ENCODE peak calls at places on chromosomes 7 and 10, in seven cellular contexts. T, P, Z, B, V, Q and J are unnamed samples.

GRCh38 chr10:127845756-127846155 is 47.0 kb downstream of the CLRN3 start:
- DNase-seq in T (no peak), P (no peak), Z (no peak), B (no peak), V (no peak), Q (no peak), J (no peak)

GRCh38 chr10:65968871-65969270 is 957.0 kb upstream of the LRRTM3 start:
- DNase-seq in T (no peak), P (no peak), Z (no peak), B (no peak), V (no peak), Q (no peak), J (no peak)

GRCh38 chr10:52674474-52674873 is 98.1 kb downstream of the MBL2 start:
- DNase-seq in T (no peak), P (no peak), Z (no peak), B (peak), V (no peak), Q (no peak), J (no peak)

GRCh38 chr10:100998991-100999741 is 442 bp upstream of the LZTS2 start:
- DNase-seq in T (peak), P (peak), Z (peak), B (peak), V (peak), Q (peak), J (peak)

GRCh38 chr10:123675811-123676210 is 9.7 kb downstream of the GPR26 start:
- DNase-seq in T (no peak), P (no peak), Z (no peak), B (no peak), V (no peak), Q (no peak), J (no peak)

GRCh38 chr10:42976353-42977031 is 100.4 kb upstream of the RET start:
- DNase-seq in T (no peak), P (no peak), Z (no peak), B (no peak), V (no peak), Q (peak), J (no peak)

GRCh38 chr7:23356726-23357125 is 57.6 kb downstream of the MALSU1 start:
- DNase-seq in T (no peak), P (peak), Z (peak), B (no peak), V (no peak), Q (no peak), J (no peak)

GRCh38 chr7:101671783-101672356 is 42.8 kb upstream of the MYL10 start:
- DNase-seq in T (peak), P (no peak), Z (no peak), B (no peak), V (no peak), Q (no peak), J (no peak)

GRCh38 chr7:84548366-84549085 is 353.9 kb upstream of the SEMA3A start:
- DNase-seq in T (peak), P (peak), Z (no peak), B (no peak), V (no peak), Q (no peak), J (peak)

GRCh38 chr10:34967411-34967880 is 122.7 kb downstream of the CUL2 start:
- DNase-seq in T (peak), P (peak), Z (peak), B (peak), V (peak), Q (no peak), J (peak)

GRCh38 chr7:55369427-55369826 is 4.3 kb downstream of the LANCL2 start:
- DNase-seq in T (peak), P (peak), Z (peak), B (peak), V (no peak), Q (no peak), J (peak)

GRCh38 chr7:55367283-55367840 is 2.2 kb downstream of the LANCL2 start:
- DNase-seq in T (no peak), P (no peak), Z (no peak), B (no peak), V (no peak), Q (peak), J (no peak)

GRCh38 chr7:55365103-55365679 is at the start of gene LANCL2:
- DNase-seq in T (no peak), P (peak), Z (peak), B (peak), V (no peak), Q (no peak), J (peak)

GRCh38 chr7:55365680-55366460 is 733 bp downstream of the LANCL2 start:
- DNase-seq in T (peak), P (peak), Z (peak), B (peak), V (peak), Q (peak), J (peak)

DNA sequence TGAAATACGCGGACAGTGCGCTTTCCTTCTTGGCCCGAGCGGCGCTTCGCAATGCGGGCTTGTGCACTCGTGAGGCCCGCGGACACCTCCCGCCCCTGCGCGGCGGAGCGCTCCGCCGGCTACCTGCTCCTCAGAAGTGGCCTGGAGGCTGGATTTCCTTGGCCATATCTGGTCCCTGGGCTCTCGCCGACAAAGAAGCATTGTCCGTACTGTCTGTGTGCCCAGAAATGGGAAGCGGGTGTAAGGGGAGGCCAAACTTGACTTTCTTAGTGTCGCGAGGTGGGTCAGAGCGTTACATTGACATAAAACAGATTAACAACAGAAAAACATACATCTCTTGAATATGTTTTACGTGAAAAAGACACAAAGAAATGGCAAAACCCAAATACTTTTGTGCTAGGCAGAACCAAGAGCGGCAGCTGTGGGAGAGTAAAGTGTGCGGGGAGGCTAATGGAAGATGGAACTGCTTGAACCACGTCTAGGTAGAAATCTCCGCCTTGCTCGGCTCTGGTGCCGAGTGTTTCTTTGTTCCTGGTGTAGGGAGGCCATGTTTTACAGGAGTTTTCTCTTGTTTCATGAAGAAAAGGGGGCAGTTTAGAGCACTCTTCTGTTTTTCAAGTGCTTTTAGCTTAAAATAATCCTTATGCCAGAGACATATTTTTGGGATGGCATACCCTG is 1.5 kb downstream of the LANCL2 start:
- DNase-seq in T (no peak), P (no peak), Z (peak), B (no peak), V (no peak), Q (peak), J (peak)
- H3K4me3 ChIP-seq in T (peak), P (peak), Z (peak), B (peak), V (peak), Q (peak), J (peak)

GRCh38 chr10:95796504-95796903 is 40.5 kb downstream of the ENTPD1 start:
- DNase-seq in T (no peak), P (no peak), Z (no peak), B (no peak), V (no peak), Q (no peak), J (no peak)
- TF ChIP-seq CTCF in T (no peak), P (no peak), Z (no peak), B (no peak), V (no peak), Q (no peak), J (no peak)

DNA sequence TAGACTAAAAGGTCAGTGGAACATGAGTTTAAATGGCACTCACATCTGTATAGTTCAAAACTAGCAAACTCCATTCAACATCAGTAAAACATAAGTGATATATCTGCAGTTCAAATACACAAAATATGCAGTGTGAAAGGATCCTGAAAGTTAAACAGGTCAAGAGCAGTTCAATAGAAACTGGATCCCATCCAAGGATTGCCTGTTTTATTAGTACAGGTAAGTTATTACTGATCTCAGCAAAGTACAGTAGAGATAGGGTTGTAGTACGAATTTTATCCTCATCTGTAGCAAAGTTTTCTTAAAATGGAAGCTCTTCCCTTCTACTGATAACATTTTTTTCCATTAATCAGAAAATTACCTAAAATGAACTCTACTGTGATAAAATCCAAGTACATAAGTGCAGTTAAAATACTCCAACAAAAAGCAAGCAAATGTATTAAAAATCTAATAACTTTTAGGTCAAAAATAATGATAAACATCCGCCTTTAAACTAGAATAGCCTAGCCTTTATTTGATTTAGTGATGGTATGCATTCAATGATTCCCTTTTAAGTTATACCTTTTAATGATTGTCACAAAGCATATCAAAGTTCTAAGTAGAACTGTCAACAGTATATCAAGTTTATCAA is 2.2 kb downstream of the ZNF800 start:
- DNase-seq in T (no peak), P (no peak), Z (no peak), B (no peak), V (no peak), Q (no peak), J (no peak)
- H3K4me3 ChIP-seq in T (no peak), P (no peak), Z (no peak), B (no peak), V (no peak), Q (no peak), J (no peak)

DNA sequence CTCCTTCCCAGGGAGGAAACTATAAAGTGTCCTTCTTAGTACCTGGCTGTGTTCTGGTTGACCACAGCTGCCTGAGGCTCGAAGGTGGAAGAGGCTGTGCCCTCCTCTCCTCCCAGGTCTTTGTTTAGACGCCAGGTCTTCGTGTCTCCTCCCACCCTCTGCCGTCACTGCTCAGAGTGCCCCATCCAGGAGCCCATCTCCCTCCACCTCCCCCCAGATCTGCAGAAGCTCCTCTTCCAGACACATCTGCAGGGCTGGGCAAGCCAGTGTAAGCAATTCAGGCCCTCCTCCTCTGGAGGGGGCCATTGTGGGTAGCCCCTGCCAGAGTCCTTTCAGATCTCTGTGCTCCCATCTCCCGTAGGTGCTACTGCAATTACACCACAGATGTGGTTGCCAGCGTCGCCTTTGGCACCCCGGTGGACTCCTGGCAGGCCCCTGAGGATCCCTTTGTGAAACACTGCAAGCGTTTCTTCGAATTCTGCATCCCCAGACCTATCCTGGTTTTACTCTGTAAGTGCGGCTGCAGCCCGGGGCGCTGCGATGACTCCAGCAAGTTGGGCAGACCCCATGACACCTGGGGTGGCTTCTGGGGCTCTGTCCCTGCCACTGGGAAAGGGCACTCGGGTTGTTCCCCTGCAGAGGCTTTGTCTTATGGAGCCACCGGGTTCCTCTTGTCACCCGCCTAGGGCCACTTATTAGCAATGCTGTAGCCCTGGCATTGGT is 107.5 kb downstream of the PARP12 start:
- DNase-seq in T (no peak), P (no peak), Z (no peak), B (no peak), V (no peak), Q (no peak), J (no peak)
- TF ChIP-seq CTCF in T (no peak), P (no peak), Z (no peak), B (no peak), V (no peak), Q (no peak), J (no peak)

DNA sequence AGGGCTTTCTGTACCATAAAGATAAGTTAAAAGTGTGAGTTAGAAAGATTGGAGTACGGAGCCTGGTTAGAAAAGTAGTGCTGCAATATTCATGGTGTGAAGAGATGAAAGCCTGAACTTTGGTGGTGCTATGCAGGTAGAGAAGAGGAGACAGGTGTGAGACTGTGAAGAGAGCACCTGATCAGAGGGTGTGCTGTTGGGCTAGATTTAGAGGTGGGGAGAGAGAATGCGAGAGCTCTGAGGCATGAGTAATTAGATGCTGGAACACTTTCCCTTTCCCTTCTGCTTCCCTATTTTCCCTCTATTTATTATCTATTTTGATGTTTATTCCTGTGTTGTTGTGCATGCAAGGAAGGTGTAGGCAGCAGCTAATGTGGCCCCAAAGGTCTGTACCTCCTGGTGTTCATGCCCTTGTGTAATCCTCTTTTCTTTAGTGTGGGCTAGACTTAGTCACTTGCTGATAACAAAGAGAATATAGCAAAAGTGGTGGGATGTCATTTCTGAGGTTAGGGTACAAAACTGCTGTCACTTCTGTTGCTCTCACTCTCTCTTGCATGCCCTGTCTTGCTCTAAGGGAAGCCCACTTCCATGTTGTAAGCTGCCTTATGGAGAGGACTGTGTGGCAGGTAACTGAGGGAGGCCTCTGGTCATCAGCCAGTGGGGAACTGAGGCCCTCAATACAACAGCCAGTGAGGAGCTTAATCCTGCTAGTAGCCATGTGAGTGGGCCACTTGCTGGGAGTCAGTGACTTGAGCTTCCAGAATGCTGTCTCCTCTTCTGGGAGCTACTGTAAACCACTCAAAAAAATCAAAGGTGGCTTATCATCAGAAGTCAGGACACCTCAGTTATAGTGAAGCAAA is 2.6 kb upstream of the ATXN7L1 start:
- DNase-seq in T (no peak), P (no peak), Z (no peak), B (no peak), V (no peak), Q (no peak), J (no peak)
- H3K4me3 ChIP-seq in T (no peak), P (no peak), Z (no peak), B (no peak), V (no peak), Q (no peak), J (no peak)

GRCh38 chr10:70233939-70234300 is 691 bp upstream of the PPA1 start:
- DNase-seq in T (no peak), P (no peak), Z (no peak), B (no peak), V (no peak), Q (no peak), J (no peak)

GRCh38 chr10:70234668-70235447 is 1.6 kb upstream of the PPA1 start:
- DNase-seq in T (peak), P (peak), Z (peak), B (no peak), V (peak), Q (no peak), J (peak)

GRCh38 chr10:70232859-70233108 is 445 bp downstream of the PPA1 start:
- DNase-seq in T (no peak), P (no peak), Z (no peak), B (no peak), V (no peak), Q (no peak), J (peak)

GRCh38 chr10:70232155-70232858 is 922 bp downstream of the PPA1 start:
- DNase-seq in T (peak), P (peak), Z (peak), B (peak), V (peak), Q (peak), J (peak)

DNA sequence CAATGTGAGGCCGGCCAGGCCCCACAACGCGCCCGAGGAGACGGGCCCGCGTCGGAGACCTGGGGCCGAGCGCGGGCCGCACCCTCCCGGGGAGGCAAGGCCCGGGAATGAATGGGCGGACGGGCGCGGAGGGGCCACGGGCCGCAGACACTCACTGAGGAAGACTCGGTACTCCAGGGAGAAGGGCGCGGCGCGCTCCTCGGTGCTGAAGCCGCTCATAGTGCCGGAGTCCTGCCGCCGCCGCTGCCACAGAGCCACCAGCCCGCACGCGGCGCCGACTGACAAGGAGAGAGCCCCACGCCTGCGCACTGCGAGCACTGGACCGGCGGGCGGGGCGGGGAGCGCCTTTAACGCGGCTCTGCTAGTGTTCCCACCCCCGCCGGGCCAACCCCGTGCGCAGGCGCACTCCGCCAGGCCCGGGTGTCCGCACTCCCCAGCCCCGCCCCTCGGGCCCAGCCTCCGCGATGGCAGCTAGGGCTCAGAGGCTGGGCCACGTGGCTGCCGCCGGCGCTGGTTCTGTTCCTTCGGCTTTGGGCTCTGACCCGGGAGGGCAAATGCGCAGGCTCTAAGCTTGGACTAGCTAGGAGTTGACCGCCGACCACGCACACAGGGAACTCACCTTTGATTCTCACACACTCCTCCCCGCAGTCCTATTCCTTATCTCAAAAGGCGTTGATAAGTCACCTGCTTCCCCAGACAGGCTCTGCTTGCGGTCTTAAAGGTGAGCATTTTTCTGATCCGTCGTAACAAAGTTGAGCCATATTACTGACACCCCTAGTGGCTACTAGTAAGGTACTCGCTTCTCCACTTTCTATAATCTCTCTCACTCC is at the start of gene PPA1:
- DNase-seq in T (peak), P (peak), Z (peak), B (peak), V (peak), Q (peak), J (peak)
- TF ChIP-seq CTCF in T (peak), P (no peak), Z (peak), B (peak), V (peak), Q (no peak), J (peak)

GRCh38 chr7:39465055-39465929 is 100.9 kb upstream of the YAE1 start:
- DNase-seq in T (peak), P (peak), Z (peak), B (peak), V (peak), Q (peak), J (peak)
- H3K4me3 ChIP-seq in T (no peak), P (no peak), Z (no peak), B (no peak), V (no peak), Q (no peak), J (no peak)

GRCh38 chr7:86954960-86955359 is 104.5 kb downstream of the ELAPOR2 start:
- DNase-seq in T (no peak), P (no peak), Z (no peak), B (no peak), V (no peak), Q (no peak), J (no peak)

GRCh38 chr7:86951895-86952294 is 107.6 kb downstream of the ELAPOR2 start:
- DNase-seq in T (no peak), P (no peak), Z (no peak), B (no peak), V (no peak), Q (no peak), J (no peak)

GRCh38 chr7:86953219-86953618 is 106.2 kb downstream of the ELAPOR2 start:
- DNase-seq in T (no peak), P (no peak), Z (no peak), B (no peak), V (no peak), Q (no peak), J (no peak)

GRCh38 chr7:86955895-86956503 is 103.5 kb downstream of the ELAPOR2 start:
- DNase-seq in T (no peak), P (no peak), Z (no peak), B (no peak), V (no peak), Q (no peak), J (no peak)

DNA sequence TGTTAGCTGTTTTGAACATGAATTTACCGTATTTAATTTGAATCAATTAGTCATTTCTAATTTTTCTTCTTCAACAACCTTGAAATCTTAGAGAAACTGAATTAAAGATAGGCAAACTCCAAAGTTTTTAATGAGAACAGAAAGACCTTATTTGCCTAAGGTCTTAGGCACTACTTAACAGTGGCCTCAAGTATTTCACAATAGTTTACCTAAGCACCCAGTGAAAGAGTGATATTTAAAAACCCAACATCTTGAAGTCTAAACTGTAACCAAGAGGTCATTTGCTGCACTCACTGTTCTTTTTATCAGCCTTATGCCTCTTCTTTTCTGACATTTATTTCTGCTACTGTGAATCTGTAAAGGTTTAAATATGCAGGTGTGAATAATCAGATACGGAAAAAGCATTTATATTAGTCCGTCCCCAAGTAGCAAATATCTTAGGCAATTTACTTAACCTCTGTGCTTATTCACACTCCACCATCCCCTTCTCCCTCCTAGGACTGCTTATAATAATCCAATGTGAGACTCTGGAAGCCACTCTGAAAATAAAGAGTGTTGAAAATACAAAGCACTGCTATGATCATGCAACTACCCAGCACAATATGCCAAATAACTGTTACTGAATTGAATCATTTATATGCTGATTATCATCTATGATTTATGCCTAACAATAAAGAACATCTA is 105.7 kb downstream of the ELAPOR2 start:
- DNase-seq in T (no peak), P (no peak), Z (no peak), B (no peak), V (no peak), Q (no peak), J (no peak)
- TF ChIP-seq CTCF in T (no peak), P (no peak), Z (no peak), B (no peak), V (no peak), Q (no peak), J (no peak)

GRCh38 chr10:73889014-73889413 is 14.7 kb upstream of the CAMK2G start:
- DNase-seq in T (peak), P (peak), Z (peak), B (no peak), V (no peak), Q (peak), J (peak)
- H3K4me3 ChIP-seq in T (no peak), P (no peak), Z (no peak), B (no peak), V (no peak), Q (no peak), J (no peak)